ENCODE peak calls at places on chromosomes 3 and 15, in eight cellular contexts. S is mesothelial cell of epicardium, Q is AG09319, D is tibial artery, G is ovary, K is pancreas, F is MCF 10A, H is lower leg skin. P is an unnamed sample.

GRCh38 chr15:89364741-89365450 is 30.3 kb upstream of the POLG start:
- DNase-seq in S (no peak), Q (no peak), D (no peak), G (no peak), K (no peak), F (no peak), H (no peak), P (no peak)

GRCh38 chr15:31402511-31403056 is 75.9 kb downstream of the KLF13 start:
- DNase-seq in S (no peak), Q (no peak), D (peak; percentile 97), G (peak; percentile 86), K (no peak), F (peak; percentile 29), H (peak; percentile 87), P (no peak)

GRCh38 chr15:74383695-74384565 is 16.5 kb upstream of the CYP11A1 start:
- DNase-seq in S (no peak), Q (no peak), D (no peak), G (no peak), K (no peak), F (peak; percentile 83), H (no peak), P (peak; percentile 90)

GRCh38 chr15:29962404-29962803 is 120.4 kb upstream of the GOLGA8J start:
- DNase-seq in S (no peak), Q (no peak), D (no peak), G (no peak), K (no peak), F (no peak), H (no peak), P (no peak)

GRCh38 chr3:66110840-66111239 is 72.1 kb upstream of the MAGI1 start:
- DNase-seq in S (no peak), Q (no peak), D (no peak), G (no peak), K (no peak), F (peak; percentile 71), H (no peak), P (no peak)

GRCh38 chr3:148131990-148132638 is 565.6 kb upstream of the AGTR1 start:
- DNase-seq in S (no peak), Q (no peak), D (no peak), G (no peak), K (no peak), F (no peak), H (no peak), P (no peak)

GRCh38 chr3:171607452-171607851 is 147.2 kb upstream of the TNIK start:
- DNase-seq in S (no peak), Q (no peak), D (no peak), G (no peak), K (no peak), F (no peak), H (no peak), P (no peak)

GRCh38 chr15:56752986-56753385 is 19.7 kb upstream of the ZNF280D start:
- DNase-seq in S (no peak), Q (no peak), D (no peak), G (no peak), K (no peak), F (no peak), H (no peak), P (no peak)

GRCh38 chr3:196800742-196801141 is 61.1 kb downstream of the PAK2 start:
- DNase-seq in S (no peak), Q (no peak), D (no peak), G (no peak), K (no peak), F (no peak), H (no peak), P (no peak)

GRCh38 chr3:98114264-98114663 is 16.3 kb upstream of the OR5H1 start:
- DNase-seq in S (no peak), Q (no peak), D (no peak), G (no peak), K (no peak), F (no peak), H (no peak), P (no peak)

GRCh38 chr15:42182976-42183375 is 25.1 kb downstream of the VPS39 start:
- DNase-seq in S (no peak), Q (no peak), D (no peak), G (no peak), K (peak; percentile 34), F (no peak), H (no peak), P (no peak)

GRCh38 chr3:33030802-33031201 is 66.1 kb downstream of the GLB1 start:
- DNase-seq in S (no peak), Q (no peak), D (no peak), G (no peak), K (no peak), F (no peak), H (no peak), P (no peak)

GRCh38 chr3:58009749-58010535 is 1.7 kb downstream of the FLNB start:
- DNase-seq in S (no peak), Q (no peak), D (no peak), G (no peak), K (peak; percentile 83), F (peak; percentile 58), H (peak; percentile 90), P (no peak)

GRCh38 chr15:69782809-69783208 is 314.9 kb downstream of the TLE3 start:
- DNase-seq in S (no peak), Q (no peak), D (no peak), G (no peak), K (no peak), F (no peak), H (no peak), P (no peak)

DNA sequence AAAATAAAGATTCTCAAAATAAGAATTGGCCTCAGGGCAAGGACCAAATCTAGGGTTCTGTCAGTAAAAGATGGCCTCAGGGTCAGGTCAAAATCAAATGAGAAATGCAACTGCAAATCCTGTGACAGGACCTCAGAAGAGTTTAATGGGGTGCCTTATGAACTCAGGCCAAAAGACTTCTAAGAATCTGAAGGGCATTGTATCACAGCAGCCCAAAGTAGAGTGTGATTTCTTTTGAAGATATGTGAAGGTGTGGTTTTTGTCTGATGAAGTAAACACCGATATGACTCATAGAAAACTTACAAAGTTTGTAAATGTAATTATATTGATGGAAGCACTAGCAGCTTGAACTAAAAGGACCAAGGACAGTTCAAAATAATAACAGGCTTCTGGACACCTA is 966.1 kb downstream of the AGBL1 start:
- DNase-seq in S (no peak), Q (no peak), D (no peak), G (no peak), K (no peak), F (no peak), H (no peak), P (no peak)
- TF ChIP-seq CTCF in S (no peak), Q (no peak), D (no peak), G (no peak), K (no peak), F (no peak), H (no peak), P (no peak)

DNA sequence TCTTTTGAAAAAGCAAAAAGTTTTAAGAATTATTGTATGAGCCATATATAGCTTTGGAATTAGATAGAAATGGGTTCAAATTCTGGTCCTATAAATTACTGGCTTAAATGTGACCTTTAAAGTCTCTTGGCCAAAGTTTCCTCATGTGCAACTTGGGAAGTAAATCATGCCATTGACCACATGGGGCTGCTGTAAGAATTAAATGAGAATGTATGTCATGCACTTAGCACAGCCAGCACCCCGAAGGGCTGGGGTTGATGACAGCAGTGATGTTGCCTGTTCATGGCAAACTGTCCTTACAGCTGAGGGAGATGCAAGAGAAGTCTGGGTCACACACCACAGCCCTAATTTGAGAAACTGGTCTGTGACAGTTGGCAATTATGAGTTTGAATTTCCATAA is 108.2 kb downstream of the TOP2B start:
- DNase-seq in S (no peak), Q (no peak), D (no peak), G (no peak), K (no peak), F (no peak), H (no peak), P (no peak)
- TF ChIP-seq CTCF in S (no peak), Q (no peak), D (no peak), G (no peak), K (no peak), F (no peak), H (no peak), P (no peak)

DNA sequence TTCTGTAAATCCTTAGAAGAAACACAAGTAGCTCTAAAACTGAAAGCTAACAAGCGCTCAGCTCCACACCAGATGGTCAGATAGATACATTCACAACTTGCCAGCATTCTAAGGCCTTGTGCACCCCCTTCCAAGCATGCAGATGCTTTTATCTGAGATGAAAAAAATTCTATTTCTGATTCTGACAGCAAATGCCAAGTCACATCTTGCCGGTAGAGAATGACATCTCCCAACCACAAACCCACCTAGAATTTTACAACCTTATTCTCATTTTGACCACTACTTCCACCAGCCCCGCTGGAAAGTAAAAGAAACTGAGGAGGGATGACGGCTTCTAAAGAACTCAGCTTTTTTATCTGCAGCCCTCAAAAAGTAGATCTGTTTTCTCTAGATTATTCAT is 57.7 kb downstream of the SUMF1 start:
- DNase-seq in S (no peak), Q (no peak), D (no peak), G (no peak), K (no peak), F (no peak), H (no peak), P (peak; percentile 21)
- TF ChIP-seq CTCF in S (no peak), Q (no peak), D (no peak), G (no peak), K (no peak), F (no peak), H (no peak), P (no peak)

DNA sequence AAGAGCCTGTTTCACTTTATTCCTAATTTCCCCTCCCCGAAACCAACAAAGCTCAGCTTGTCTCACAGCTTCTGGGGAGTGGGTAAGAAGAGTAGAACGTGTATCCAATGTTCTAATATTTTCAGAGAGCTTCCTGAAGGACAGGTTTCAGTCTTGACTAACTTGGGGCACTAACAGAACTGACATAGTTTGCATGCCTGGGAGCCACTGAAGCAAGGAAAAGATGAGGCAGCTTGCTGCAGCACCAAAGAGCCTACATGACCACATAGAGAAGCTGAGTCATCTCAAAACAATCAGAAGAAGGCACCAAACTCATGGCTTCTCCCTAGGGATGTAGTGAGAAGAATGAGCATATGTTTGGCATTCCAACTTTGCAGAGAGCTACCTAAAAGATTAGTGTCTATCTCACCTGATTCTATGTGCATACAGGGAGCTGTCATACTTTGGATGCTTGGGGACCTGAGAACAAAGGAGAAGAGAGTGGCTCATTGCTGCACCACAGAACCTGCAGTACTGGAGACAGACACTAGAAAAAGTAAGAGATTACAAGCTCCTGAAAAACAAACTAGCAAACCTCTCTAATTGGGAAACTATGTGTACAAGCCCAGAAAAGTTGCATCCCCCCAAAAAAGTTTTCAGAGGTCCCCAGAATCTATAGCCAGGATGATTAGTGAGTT is 86.9 kb downstream of the DCLK3 start:
- DNase-seq in S (no peak), Q (peak; percentile 54), D (no peak), G (no peak), K (no peak), F (peak; percentile 85), H (no peak), P (no peak)
- TF ChIP-seq CTCF in S (no peak), Q (no peak), D (no peak), G (no peak), K (no peak), F (peak; percentile 20), H (no peak), P (no peak)